ENCODE peak calls at places on chromosomes 2 and 18, in nine cellular contexts. C, W, K, D, V, U, F, X and J are unnamed samples.

GRCh38 chr2:64104944-64105343 is 39.3 kb downstream of the PELI1 start:
- DNase-seq in D (no peak), U (no peak), V (no peak), W (no peak), F (no peak), C (peak), X (peak), K (no peak), J (no peak)

GRCh38 chr2:10278763-10279471 is 23.8 kb upstream of the HPCAL1 start:
- DNase-seq in W (no peak), U (no peak), V (no peak), K (no peak), F (no peak), X (no peak), C (peak), D (no peak), J (no peak)

GRCh38 chr2:73203055-73203681 is 794 bp downstream of the NOTO start:
- DNase-seq in V (no peak), W (no peak), F (no peak), D (no peak), C (no peak), K (no peak), X (no peak), U (peak), J (no peak)

GRCh38 chr18:77019641-77020040 is 112.9 kb downstream of the MBP start:
- DNase-seq in F (no peak), U (no peak), X (no peak), C (no peak), V (no peak), K (no peak), W (no peak), D (no peak), J (no peak)

GRCh38 chr2:96971926-96972444 is 14.4 kb downstream of the FAM178B start:
- DNase-seq in X (no peak), V (no peak), W (no peak), F (no peak), C (no peak), K (no peak), U (no peak), D (no peak), J (no peak)

GRCh38 chr18:36124841-36125240 is 4.3 kb downstream of the SLC39A6 start:
- DNase-seq in U (no peak), D (no peak), K (no peak), C (no peak), V (no peak), X (no peak), W (no peak), F (no peak), J (no peak)

GRCh38 chr2:215664847-215665525 is 229.1 kb upstream of the FN1 start:
- DNase-seq in D (peak), W (no peak), U (no peak), C (peak), F (peak), V (peak), X (peak), K (peak), J (peak)

GRCh38 chr2:222569826-222570225 is 86.1 kb downstream of the FARSB start:
- DNase-seq in U (no peak), W (no peak), X (no peak), F (no peak), V (no peak), C (peak), D (no peak), K (no peak), J (peak)

GRCh38 chr18:34117319-34117718 is 107.4 kb downstream of the NOL4 start:
- DNase-seq in C (no peak), F (no peak), D (no peak), V (no peak), K (no peak), U (no peak), W (no peak), X (no peak), J (no peak)

GRCh38 chr2:204315236-204315662 is 230.0 kb upstream of the PARD3B start:
- DNase-seq in F (no peak), W (peak), U (no peak), X (no peak), K (no peak), C (peak), D (peak), V (no peak), J (no peak)

GRCh38 chr18:47265197-47265596 is 13.7 kb upstream of the SKOR2 start:
- DNase-seq in F (peak), D (no peak), U (no peak), C (peak), W (no peak), V (no peak), K (no peak), X (no peak), J (no peak)

GRCh38 chr2:111701266-111701665 is 182.7 kb downstream of the ANAPC1 start:
- DNase-seq in K (no peak), V (no peak), X (no peak), D (no peak), U (peak), C (no peak), F (no peak), W (no peak), J (no peak)

GRCh38 chr2:86039178-86039962 is 66.3 kb downstream of the POLR1A start:
- DNase-seq in D (no peak), V (no peak), W (no peak), F (no peak), U (no peak), C (no peak), K (no peak), X (no peak), J (no peak)

GRCh38 chr2:215002500-215002899 is 135.9 kb downstream of the ABCA12 start:
- DNase-seq in U (no peak), K (peak), C (peak), D (peak), F (no peak), W (peak), X (peak), V (peak), J (peak)

GRCh38 chr2:236661064-236661761 is 91.6 kb downstream of the ACKR3 start:
- DNase-seq in C (peak), V (no peak), D (no peak), X (peak), F (no peak), K (no peak), U (peak), W (no peak), J (peak)

GRCh38 chr2:102618452-102619413 is 620 bp upstream of the SLC9A2 start:
- DNase-seq in D (no peak), U (peak), F (no peak), W (no peak), C (no peak), V (peak), K (no peak), X (peak), J (no peak)

GRCh38 chr18:45328271-45328670 is 287.0 kb upstream of the SLC14A2 start:
- DNase-seq in C (no peak), K (no peak), X (no peak), U (no peak), D (no peak), W (no peak), V (no peak), F (no peak), J (no peak)

GRCh38 chr18:7272268-7273049 is 41.6 kb downstream of the LRRC30 start:
- DNase-seq in K (peak), D (peak), W (peak), F (no peak), U (peak), X (peak), V (no peak), C (peak), J (peak)

GRCh38 chr2:138415891-138416494 is 85.6 kb upstream of the SPOPL start:
- DNase-seq in X (peak), K (no peak), F (no peak), W (no peak), D (no peak), V (no peak), C (peak), U (no peak), J (no peak)

GRCh38 chr2:529425-529824 is 147.8 kb downstream of the TMEM18 start:
- DNase-seq in C (peak), D (no peak), X (no peak), W (no peak), F (no peak), K (peak), V (no peak), U (no peak), J (peak)

GRCh38 chr2:66984864-66985263 is 412.3 kb upstream of the ETAA1 start:
- DNase-seq in F (no peak), K (no peak), U (no peak), C (no peak), D (no peak), W (no peak), X (no peak), V (no peak), J (no peak)

GRCh38 chr2:209876211-209876610 is 104.6 kb downstream of the UNC80 start:
- DNase-seq in D (no peak), F (no peak), K (no peak), W (no peak), U (no peak), V (no peak), C (no peak), X (no peak), J (no peak)

GRCh38 chr2:149068225-149068995 is 29.9 kb downstream of the LYPD6B start:
- DNase-seq in D (no peak), U (no peak), F (no peak), K (no peak), V (no peak), W (no peak), X (no peak), C (no peak), J (no peak)

GRCh38 chr2:241961454-241961853 is 91.9 kb downstream of the RTP5 start:
- DNase-seq in W (no peak), C (no peak), D (no peak), X (no peak), V (no peak), K (no peak), U (no peak), F (no peak), J (no peak)

GRCh38 chr2:11563784-11564666 is 30.2 kb downstream of the GREB1 start:
- DNase-seq in F (no peak), X (no peak), W (no peak), V (no peak), D (no peak), K (no peak), C (no peak), U (peak), J (no peak)

GRCh38 chr2:240765007-240765406 is 55.0 kb downstream of the KIF1A start:
- DNase-seq in W (no peak), U (no peak), D (no peak), C (no peak), K (no peak), F (no peak), V (no peak), X (no peak), J (no peak)

GRCh38 chr2:69807821-69808540 is 21.5 kb upstream of the GMCL1 start:
- DNase-seq in K (no peak), D (no peak), F (no peak), X (no peak), V (no peak), U (no peak), C (no peak), W (no peak), J (no peak)

GRCh38 chr2:30422437-30422805 is 24.6 kb upstream of the LCLAT1 start:
- DNase-seq in D (no peak), K (no peak), F (no peak), V (peak), W (no peak), X (no peak), C (peak), U (no peak), J (peak)

DNA sequence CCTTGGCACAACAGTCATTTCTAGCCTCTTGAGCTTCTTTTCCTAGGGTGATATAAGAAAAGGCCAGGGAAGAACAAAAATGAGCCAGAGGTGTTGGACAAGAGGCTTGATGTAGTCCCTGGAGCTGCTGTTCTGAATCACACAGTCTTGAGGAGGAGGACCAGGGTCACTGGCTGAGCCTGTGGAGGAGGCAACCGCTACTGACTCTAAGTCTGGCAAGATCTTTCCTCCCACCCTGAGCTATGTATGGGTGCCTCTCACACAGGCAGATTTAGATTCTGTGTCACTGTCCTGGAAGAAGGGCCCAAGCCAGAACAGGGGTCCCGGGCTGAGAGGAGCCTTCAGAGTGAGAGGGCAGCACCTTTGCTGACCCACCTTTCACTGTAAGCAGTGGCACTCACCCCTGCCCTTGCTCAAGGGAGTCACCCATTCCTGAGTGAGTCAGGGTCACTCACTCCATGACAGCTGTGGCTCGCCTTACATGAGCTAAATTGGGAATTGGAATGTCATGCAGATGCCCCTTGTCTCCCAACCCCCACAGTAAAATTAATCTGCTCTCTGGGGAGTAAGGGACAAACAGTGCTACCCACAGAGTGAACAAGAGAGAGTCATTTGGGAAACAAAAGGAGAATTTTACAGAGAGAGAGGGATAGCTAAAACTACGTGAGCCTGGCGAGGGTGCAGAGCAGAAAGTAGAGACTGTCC is at the start of gene TRIM54:
- DNase-seq in W (no peak), K (no peak), U (peak), C (peak), D (no peak), V (no peak), F (no peak), X (no peak), J (no peak)
- H3K4me3 ChIP-seq in W (no peak), K (peak), U (no peak), C (no peak), D (no peak), V (no peak), F (no peak), X (no peak), J (no peak)

GRCh38 chr18:11982981-11983380 is 1.7 kb downstream of the IMPA2 start:
- DNase-seq in F (no peak), U (no peak), D (no peak), V (no peak), K (peak), C (no peak), X (no peak), W (no peak), J (no peak)

GRCh38 chr18:11985532-11985931 is 4.2 kb downstream of the IMPA2 start:
- DNase-seq in C (no peak), W (no peak), X (no peak), D (no peak), K (no peak), U (no peak), V (no peak), F (no peak), J (no peak)

GRCh38 chr18:11986061-11986460 is 4.8 kb downstream of the IMPA2 start:
- DNase-seq in F (no peak), W (no peak), V (no peak), X (no peak), C (no peak), D (no peak), U (no peak), K (no peak), J (no peak)

GRCh38 chr18:11983592-11983991 is 2.3 kb downstream of the IMPA2 start:
- DNase-seq in V (no peak), U (peak), C (no peak), D (no peak), W (peak), X (no peak), F (no peak), K (peak), J (no peak)

DNA sequence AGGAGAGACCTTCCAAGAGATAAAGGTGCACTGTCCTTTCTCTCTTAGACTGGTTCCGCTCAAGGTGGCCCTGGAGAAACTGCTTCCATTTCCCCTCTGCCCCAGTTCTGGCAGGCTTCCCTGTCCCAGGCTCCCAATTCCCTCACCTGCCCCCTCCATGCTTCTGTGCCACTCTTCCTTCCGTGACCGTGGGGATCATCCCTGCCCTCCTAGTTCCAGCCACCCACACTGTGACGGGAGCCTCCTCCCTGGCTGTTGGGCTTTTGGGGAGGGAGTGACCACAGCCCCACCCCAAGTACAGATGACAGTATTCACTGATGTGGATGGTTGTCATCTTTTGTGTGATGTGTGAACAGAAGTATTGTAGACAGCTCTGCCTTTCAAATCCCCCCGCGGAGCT is 2.8 kb downstream of the IMPA2 start:
- DNase-seq in K (no peak), D (no peak), C (no peak), W (no peak), V (no peak), F (no peak), U (no peak), X (no peak), J (no peak)
- H3K4me3 ChIP-seq in K (peak), D (no peak), C (no peak), W (no peak), V (no peak), F (no peak), U (no peak), X (no peak), J (no peak)

DNA sequence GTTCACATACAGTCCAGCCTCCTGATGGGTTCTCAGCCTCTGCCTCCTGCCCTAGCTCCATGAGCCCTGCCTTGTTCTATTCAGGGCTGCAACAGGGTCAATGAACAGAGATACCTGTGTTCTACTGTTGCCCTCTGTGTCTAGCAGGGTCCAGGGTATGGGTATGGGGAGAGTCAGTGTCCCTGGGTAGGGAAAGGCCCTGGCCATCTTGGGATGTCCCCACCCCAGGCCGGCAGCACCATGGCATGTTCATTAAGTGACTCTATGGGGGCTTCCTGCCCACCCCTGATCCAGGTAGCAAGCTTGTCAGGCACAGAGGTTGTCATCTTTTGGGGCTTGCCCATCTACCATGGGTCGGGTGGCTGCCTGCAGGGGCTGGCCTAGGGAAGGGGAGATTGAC is 13.5 kb downstream of the PDE11A start:
- DNase-seq in K (no peak), D (no peak), U (no peak), V (no peak), F (no peak), W (no peak), C (no peak), X (no peak), J (no peak)
- H3K4me3 ChIP-seq in K (no peak), D (no peak), U (no peak), V (no peak), F (no peak), W (no peak), C (no peak), X (no peak), J (no peak)

GRCh38 chr2:199430219-199430618 is 27.5 kb downstream of the SATB2 start:
- DNase-seq in W (no peak), D (no peak), U (no peak), X (no peak), K (no peak), C (no peak), F (no peak), V (no peak), J (no peak)
- H3K4me3 ChIP-seq in W (no peak), D (no peak), U (no peak), X (no peak), K (no peak), C (no peak), F (no peak), V (no peak), J (no peak)

GRCh38 chr18:48929212-48929612 is 21.6 kb downstream of the SMAD7 start:
- DNase-seq in U (no peak), D (no peak), K (no peak), F (no peak), V (no peak), W (no peak), C (peak), X (no peak), J (no peak)
- H3K4me3 ChIP-seq in U (no peak), D (peak), K (peak), F (no peak), V (peak), W (no peak), C (no peak), X (no peak), J (no peak)

GRCh38 chr2:201234167-201235139 is 25.9 kb upstream of the CASP8 start:
- DNase-seq in W (no peak), F (no peak), C (no peak), D (no peak), K (no peak), V (no peak), X (no peak), U (no peak), J (no peak)
- H3K4me3 ChIP-seq in W (no peak), F (no peak), C (no peak), D (no peak), K (peak), V (peak), X (no peak), U (no peak), J (no peak)

DNA sequence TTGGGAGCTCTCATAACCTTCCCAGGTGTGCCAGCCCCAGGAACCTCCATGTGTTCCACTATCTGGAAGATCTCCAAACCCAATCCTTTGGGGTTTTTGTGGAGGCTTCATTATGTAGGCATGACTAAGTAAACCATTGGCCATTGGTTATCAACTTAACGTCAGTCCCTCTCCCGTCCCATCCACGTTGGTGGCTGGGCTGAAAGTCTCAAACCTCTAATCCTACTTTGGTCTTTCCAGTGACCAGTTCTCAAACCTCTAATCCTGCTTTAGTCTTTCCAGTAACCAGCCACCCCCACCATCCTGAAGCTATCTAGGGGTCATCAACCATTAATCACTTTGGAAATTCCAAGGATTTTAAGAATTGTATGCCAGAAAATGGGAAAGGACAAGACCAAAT is 704.7 kb upstream of the TMEFF2 start:
- DNase-seq in C (no peak), W (no peak), V (no peak), F (no peak), K (no peak), X (no peak), D (no peak), U (no peak), J (no peak)
- H3K4me3 ChIP-seq in C (no peak), W (no peak), V (no peak), F (no peak), K (no peak), X (no peak), D (no peak), U (no peak), J (no peak)

DNA sequence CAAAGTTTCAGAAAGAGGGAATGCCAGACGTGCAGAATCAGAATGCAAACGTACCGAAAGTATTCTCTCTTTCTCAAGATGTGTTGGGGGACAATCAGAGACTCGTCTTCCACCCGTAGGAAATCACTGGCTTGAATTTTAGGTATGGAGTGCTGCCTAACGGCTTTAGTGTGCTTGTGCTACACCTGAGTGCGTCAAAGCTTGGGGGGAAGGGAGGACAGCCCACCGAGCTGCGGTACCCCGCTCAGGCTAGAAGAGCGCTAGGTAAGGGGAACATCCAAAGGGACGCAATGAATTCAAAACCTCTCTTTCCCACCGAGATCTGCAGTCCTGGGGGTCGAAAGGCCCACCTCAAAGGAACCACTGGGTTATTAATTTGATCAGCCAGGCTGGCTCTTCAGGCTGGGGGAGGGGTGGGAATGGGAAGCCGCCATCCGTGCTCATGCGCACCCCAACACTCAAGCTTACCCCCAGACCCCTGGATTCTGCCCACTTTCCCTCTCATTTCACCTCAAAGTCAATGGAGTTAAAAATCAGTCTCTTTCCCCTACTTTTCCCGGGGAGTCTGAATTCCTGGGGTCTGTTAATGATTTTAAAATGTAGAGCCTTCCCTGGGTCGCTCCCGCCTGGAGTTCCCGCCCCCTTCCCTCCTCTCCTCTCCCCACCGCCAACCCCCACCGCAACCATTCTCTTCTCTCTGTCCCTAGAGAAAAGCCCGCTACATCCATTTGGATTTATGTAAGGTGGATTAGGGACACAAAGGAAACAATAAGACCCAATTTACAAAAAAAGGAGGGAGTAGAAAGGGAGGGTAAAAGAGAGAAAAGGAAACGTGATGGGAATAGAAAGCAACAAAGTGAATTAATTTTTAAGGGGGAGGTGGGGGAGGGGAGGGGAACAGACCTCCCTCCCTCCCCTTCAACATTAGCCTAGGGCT is 2.5 kb downstream of the EPHA4 start:
- DNase-seq in X (no peak), K (no peak), W (no peak), V (no peak), D (no peak), C (no peak), F (no peak), U (peak), J (no peak)
- H3K4me3 ChIP-seq in X (no peak), K (no peak), W (no peak), V (no peak), D (peak), C (no peak), F (peak), U (peak), J (peak)